ENCODE peak calls at places on chromosomes 4 and X, in ten cellular contexts. L is cardiac muscle cell; T is heart right ventricle; W is HepG2; S is effector memory CD4-positive, alpha-beta T cell; N is aorta; B is AG04450; U is dorsolateral prefrontal cortex; G is hepatocyte; Q is stomach. R is an unnamed sample.

GRCh38 chr4:84597450-84597849 is 14.5 kb downstream of the CDS1 start:
- DNase-seq in L (no peak), T (no peak), W (no peak), S (no peak), N (no peak), B (no peak), U (no peak), G (peak; percentile 25), Q (no peak), R (no peak)

GRCh38 chr4:113961322-113961698 is 18.1 kb downstream of the ARSJ start:
- DNase-seq in L (no peak), T (no peak), W (no peak), S (no peak), N (no peak), B (peak; percentile 68), U (no peak), G (no peak), Q (no peak), R (no peak)

GRCh38 chr4:7095611-7096155 is 27.8 kb upstream of the GRPEL1 start:
- DNase-seq in L (no peak), T (no peak), W (no peak), S (no peak), N (no peak), B (no peak), U (no peak), G (no peak), Q (no peak), R (no peak)

GRCh38 chr4:131632877-131633276 is 1516.2 kb upstream of the PCDH10 start:
- DNase-seq in L (no peak), T (no peak), W (no peak), S (no peak), N (no peak), B (no peak), U (no peak), G (no peak), Q (no peak), R (no peak)

GRCh38 chrX:21982311-21982710 is 41.8 kb downstream of the SMS start:
- DNase-seq in L (no peak), T (no peak), W (no peak), S (no peak), N (no peak), B (no peak), U (no peak), G (no peak), Q (no peak), R (no peak)

GRCh38 chrX:52368368-52369055 is at the start of gene XAGE2:
- DNase-seq in L (no peak), T (no peak), W (no peak), S (no peak), N (no peak), B (no peak), U (no peak), G (no peak), Q (no peak), R (no peak)

GRCh38 chrX:19846995-19847790 is 40.2 kb downstream of the SH3KBP1 start:
- DNase-seq in L (no peak), T (no peak), W (no peak), S (no peak), N (peak; percentile 68), B (peak; percentile 56), U (no peak), G (peak; percentile 58), Q (no peak), R (no peak)

GRCh38 chrX:154603438-154604430 is 15.3 kb downstream of the CTAG1B start:
- DNase-seq in L (no peak), T (no peak), W (no peak), S (no peak), N (no peak), B (no peak), U (no peak), G (peak; percentile 23), Q (no peak), R (no peak)

GRCh38 chrX:148298737-148299136 is 201.7 kb upstream of the AFF2 start:
- DNase-seq in L (no peak), T (no peak), W (no peak), S (no peak), N (no peak), B (no peak), U (no peak), G (no peak), Q (no peak), R (no peak)

GRCh38 chr4:38837849-38838248 is 18.8 kb downstream of the TLR6 start:
- DNase-seq in L (no peak), T (no peak), W (no peak), S (no peak), N (no peak), B (no peak), U (no peak), G (no peak), Q (no peak), R (no peak)

DNA sequence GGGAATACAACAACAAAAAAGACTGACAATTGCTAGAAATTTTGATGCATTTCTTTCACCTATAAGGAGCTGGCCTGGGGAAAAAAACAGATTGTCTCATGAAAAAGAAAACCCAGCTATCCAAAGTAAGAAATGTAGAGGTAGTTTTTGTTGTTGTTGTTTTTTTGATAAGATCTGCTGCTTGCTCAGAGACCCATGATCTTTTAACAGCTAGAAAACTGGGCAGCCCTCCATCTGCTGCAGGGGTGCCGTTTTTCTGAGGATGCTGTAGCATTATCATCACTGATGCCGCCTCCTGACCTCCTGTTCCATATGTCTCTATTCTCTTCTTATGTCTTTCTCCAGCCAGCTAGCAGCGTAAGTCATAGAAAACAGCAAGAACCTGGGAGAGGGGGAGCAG is 98.3 kb downstream of the BMPR1B start:
- DNase-seq in L (no peak), T (no peak), W (no peak), S (no peak), N (no peak), B (no peak), U (no peak), G (no peak), Q (no peak), R (no peak)
- H3K27ac ChIP-seq in L (no peak overlapping the region), T (no peak overlapping the region), W (no peak overlapping the region), S (no peak overlapping the region), N (no peak overlapping the region), B (no peak overlapping the region), U (no peak overlapping the region), G (no peak overlapping the region), Q (no peak overlapping the region), R (no peak overlapping the region)

DNA sequence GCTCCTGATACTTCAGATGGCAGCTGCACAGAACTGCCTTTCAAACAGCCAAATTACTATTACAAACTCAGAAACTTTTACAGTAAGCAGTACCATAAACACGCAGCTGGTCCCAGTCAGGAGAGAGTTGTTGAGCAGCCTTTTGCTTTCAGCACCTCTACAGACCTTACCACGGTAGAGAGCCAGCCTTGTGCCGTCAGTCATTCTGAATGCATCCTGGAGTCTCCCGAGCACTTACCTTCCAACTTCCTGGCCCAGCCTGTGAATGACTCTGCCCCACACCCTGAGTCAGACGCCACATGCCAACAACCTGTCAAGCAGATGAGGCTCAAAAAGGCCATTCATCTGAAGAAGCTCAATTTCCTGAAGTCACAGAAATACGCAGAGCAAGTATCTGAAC is 12.4 kb downstream of the ZBTB49 start:
- DNase-seq in L (peak; percentile 38), T (no peak), W (no peak), S (no peak), N (no peak), B (no peak), U (no peak), G (no peak), Q (no peak), R (no peak)
- H3K27ac ChIP-seq in L (peak overlapping the region; percentile 36), T (no peak overlapping the region), W (no peak overlapping the region), S (no peak overlapping the region), N (no peak overlapping the region), B (no peak overlapping the region), U (no peak overlapping the region), G (no peak overlapping the region), Q (no peak overlapping the region), R (no peak overlapping the region)

GRCh38 chrX:25872786-25873185 is 265.4 kb upstream of the MAGEB18 start:
- DNase-seq in L (no peak), T (no peak), W (no peak), S (no peak), N (no peak), B (no peak), U (no peak), G (no peak), Q (no peak), R (no peak)

GRCh38 chrX:25869761-25870160 is 268.4 kb upstream of the MAGEB18 start:
- DNase-seq in L (no peak), T (no peak), W (no peak), S (no peak), N (no peak), B (no peak), U (no peak), G (no peak), Q (no peak), R (no peak)

GRCh38 chrX:25878806-25879205 is 259.3 kb upstream of the MAGEB18 start:
- DNase-seq in L (no peak), T (no peak), W (no peak), S (no peak), N (no peak), B (no peak), U (no peak), G (no peak), Q (no peak), R (no peak)

DNA sequence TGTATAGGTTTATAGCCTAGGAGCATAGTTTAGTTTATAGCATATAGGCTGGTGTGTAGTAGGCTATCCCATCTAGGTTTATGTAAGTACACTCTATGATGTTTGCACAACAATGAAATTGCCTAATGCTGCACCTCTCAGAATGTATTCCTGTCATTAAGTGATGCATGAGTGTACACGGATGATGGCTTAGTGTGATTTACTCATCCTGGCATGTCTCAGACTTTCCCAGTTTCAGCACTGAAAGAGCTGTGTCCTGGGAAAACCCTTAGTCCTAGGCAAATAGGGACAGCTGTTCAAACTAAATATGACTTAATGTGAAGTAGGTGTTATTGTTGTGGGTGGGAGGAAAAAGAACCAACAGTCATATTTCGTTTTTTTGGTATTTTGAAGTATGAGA is 264.9 kb upstream of the MAGEB18 start:
- DNase-seq in L (no peak), T (no peak), W (no peak), S (no peak), N (no peak), B (no peak), U (no peak), G (peak; percentile 11), Q (no peak), R (no peak)
- H3K27ac ChIP-seq in L (no peak overlapping the region), T (no peak overlapping the region), W (no peak overlapping the region), S (no peak overlapping the region), N (no peak overlapping the region), B (no peak overlapping the region), U (no peak overlapping the region), G (no peak overlapping the region), Q (no peak overlapping the region), R (no peak overlapping the region)

GRCh38 chr4:81796790-81797528 is 325.3 kb upstream of the RASGEF1B start:
- DNase-seq in L (no peak), T (no peak), W (no peak), S (no peak), N (no peak), B (no peak), U (no peak), G (no peak), Q (no peak), R (no peak)
- H3K27ac ChIP-seq in L (no peak overlapping the region), T (no peak overlapping the region), W (no peak overlapping the region), S (no peak overlapping the region), N (no peak overlapping the region), B (no peak overlapping the region), U (no peak overlapping the region), G (no peak overlapping the region), Q (no peak overlapping the region), R (no peak overlapping the region)

GRCh38 chr4:31148990-31149389 is 428.8 kb downstream of the PCDH7 start:
- DNase-seq in L (no peak), T (no peak), W (no peak), S (no peak), N (no peak), B (no peak), U (no peak), G (no peak), Q (no peak), R (no peak)
- H3K27ac ChIP-seq in L (peak overlapping the region; percentile 15), T (no peak overlapping the region), W (no peak overlapping the region), S (no peak overlapping the region), N (no peak overlapping the region), B (no peak overlapping the region), U (no peak overlapping the region), G (no peak overlapping the region), Q (no peak overlapping the region), R (no peak overlapping the region)